ENCODE peak calls at places on chromosomes 16 and 17, in nine cellular contexts. One of them, this sample, is unnamed.

GRCh38 chr16:53689636-53690035 is 14.0 kb downstream of the RPGRIP1L start:
- DNase-seq in stimulated activated CD4-positive, alpha-beta T cell treated with anti-CD3 and anti-CD28 coated beads, Interleukin-4, amount 100 ng/mL, for 24 hours: no peak
- DNase-seq in CMK: no peak
- DNase-seq in epithelial cell of esophagus: peak
- DNase-seq in HFF-Myc: no peak
- DNase-seq in pancreas: no peak
- DNase-seq in SW 1271: no peak
- DNase-seq in NCI-H1092 treated with DMSO at 0.1 percent for 48 hours: no peak
- DNase-seq in Ammon's horn: no peak
- DNase-seq in this sample: no peak

GRCh38 chr16:2246301-2246885 is 5.0 kb downstream of the ECI1 start:
- DNase-seq in SW 1271: no peak
- DNase-seq in stimulated activated CD4-positive, alpha-beta T cell treated with anti-CD3 and anti-CD28 coated beads, Interleukin-4, amount 100 ng/mL, for 24 hours: no peak
- DNase-seq in epithelial cell of esophagus: no peak
- DNase-seq in HFF-Myc: no peak
- DNase-seq in NCI-H1092 treated with DMSO at 0.1 percent for 48 hours: no peak
- DNase-seq in CMK: no peak
- DNase-seq in Ammon's horn: no peak
- DNase-seq in pancreas: no peak
- DNase-seq in this sample: no peak

GRCh38 chr17:26766743-26767142 is 527.2 kb upstream of the WSB1 start:
- DNase-seq in pancreas: no peak
- DNase-seq in HFF-Myc: no peak
- DNase-seq in epithelial cell of esophagus: no peak
- DNase-seq in SW 1271: no peak
- DNase-seq in NCI-H1092 treated with DMSO at 0.1 percent for 48 hours: no peak
- DNase-seq in Ammon's horn: no peak
- DNase-seq in stimulated activated CD4-positive, alpha-beta T cell treated with anti-CD3 and anti-CD28 coated beads, Interleukin-4, amount 100 ng/mL, for 24 hours: no peak
- DNase-seq in CMK: no peak
- DNase-seq in this sample: no peak

GRCh38 chr17:81951785-81952684 is 5.0 kb upstream of the MYADML2 start:
- DNase-seq in epithelial cell of esophagus: no peak
- DNase-seq in NCI-H1092 treated with DMSO at 0.1 percent for 48 hours: no peak
- DNase-seq in pancreas: no peak
- DNase-seq in HFF-Myc: no peak
- DNase-seq in SW 1271: no peak
- DNase-seq in CMK: no peak
- DNase-seq in stimulated activated CD4-positive, alpha-beta T cell treated with anti-CD3 and anti-CD28 coated beads, Interleukin-4, amount 100 ng/mL, for 24 hours: no peak
- DNase-seq in Ammon's horn: no peak
- DNase-seq in this sample: no peak

GRCh38 chr17:81241203-81241602 is 2.1 kb downstream of the NDUFAF8 start:
- DNase-seq in SW 1271: no peak
- DNase-seq in epithelial cell of esophagus: no peak
- DNase-seq in HFF-Myc: no peak
- DNase-seq in Ammon's horn: no peak
- DNase-seq in NCI-H1092 treated with DMSO at 0.1 percent for 48 hours: no peak
- DNase-seq in CMK: no peak
- DNase-seq in pancreas: no peak
- DNase-seq in stimulated activated CD4-positive, alpha-beta T cell treated with anti-CD3 and anti-CD28 coated beads, Interleukin-4, amount 100 ng/mL, for 24 hours: no peak
- DNase-seq in this sample: no peak

GRCh38 chr17:988561-988960 is 8.4 kb upstream of the TIMM22 start:
- DNase-seq in epithelial cell of esophagus: no peak
- DNase-seq in NCI-H1092 treated with DMSO at 0.1 percent for 48 hours: no peak
- DNase-seq in CMK: no peak
- DNase-seq in Ammon's horn: no peak
- DNase-seq in HFF-Myc: no peak
- DNase-seq in stimulated activated CD4-positive, alpha-beta T cell treated with anti-CD3 and anti-CD28 coated beads, Interleukin-4, amount 100 ng/mL, for 24 hours: no peak
- DNase-seq in pancreas: no peak
- DNase-seq in SW 1271: no peak
- DNase-seq in this sample: no peak

GRCh38 chr16:68496689-68497088 is 42.4 kb upstream of the ZFP90 start:
- DNase-seq in HFF-Myc: no peak
- DNase-seq in epithelial cell of esophagus: no peak
- DNase-seq in Ammon's horn: no peak
- DNase-seq in CMK: no peak
- DNase-seq in stimulated activated CD4-positive, alpha-beta T cell treated with anti-CD3 and anti-CD28 coated beads, Interleukin-4, amount 100 ng/mL, for 24 hours: no peak
- DNase-seq in pancreas: no peak
- DNase-seq in NCI-H1092 treated with DMSO at 0.1 percent for 48 hours: peak
- DNase-seq in SW 1271: no peak
- DNase-seq in this sample: no peak

GRCh38 chr17:20083460-20083859 is 74.3 kb downstream of the SPECC1 start:
- DNase-seq in Ammon's horn: no peak
- DNase-seq in epithelial cell of esophagus: peak
- DNase-seq in NCI-H1092 treated with DMSO at 0.1 percent for 48 hours: no peak
- DNase-seq in pancreas: no peak
- DNase-seq in SW 1271: no peak
- DNase-seq in HFF-Myc: no peak
- DNase-seq in stimulated activated CD4-positive, alpha-beta T cell treated with anti-CD3 and anti-CD28 coated beads, Interleukin-4, amount 100 ng/mL, for 24 hours: no peak
- DNase-seq in CMK: no peak
- DNase-seq in this sample: no peak

GRCh38 chr17:4479340-4479981 is 19.2 kb upstream of the SPNS2 start:
- DNase-seq in epithelial cell of esophagus: no peak
- DNase-seq in NCI-H1092 treated with DMSO at 0.1 percent for 48 hours: no peak
- DNase-seq in stimulated activated CD4-positive, alpha-beta T cell treated with anti-CD3 and anti-CD28 coated beads, Interleukin-4, amount 100 ng/mL, for 24 hours: no peak
- DNase-seq in pancreas: no peak
- DNase-seq in SW 1271: no peak
- DNase-seq in Ammon's horn: no peak
- DNase-seq in HFF-Myc: no peak
- DNase-seq in CMK: no peak
- DNase-seq in this sample: no peak

GRCh38 chr16:30619643-30620042 is 9.5 kb upstream of the ZNF689 start:
- DNase-seq in SW 1271: no peak
- DNase-seq in epithelial cell of esophagus: peak
- DNase-seq in stimulated activated CD4-positive, alpha-beta T cell treated with anti-CD3 and anti-CD28 coated beads, Interleukin-4, amount 100 ng/mL, for 24 hours: no peak
- DNase-seq in Ammon's horn: no peak
- DNase-seq in HFF-Myc: no peak
- DNase-seq in pancreas: no peak
- DNase-seq in CMK: no peak
- DNase-seq in NCI-H1092 treated with DMSO at 0.1 percent for 48 hours: no peak
- DNase-seq in this sample: no peak